ENCODE peak calls at places on chromosomes 2 and 18, in seven cellular contexts. L is glutamatergic neuron; Z is adrenal gland; H is K562; Q is gastrocnemius medialis; D is GM12865; T is CD8-positive, alpha-beta T cell. I is an unnamed sample.

GRCh38 chr2:39996653-39997080 is 217.6 kb upstream of the THUMPD2 start:
- DNase-seq in D (no peak), Q (no peak), Z (no peak), L (no peak), H (no peak), T (no peak), I (no peak)

GRCh38 chr18:23259701-23260661 is 124.7 kb downstream of the CABLES1 start:
- DNase-seq in D (peak), H (peak), Z (peak), T (peak), L (peak), Q (peak), I (peak)

GRCh38 chr2:218482651-218483050 is 63.7 kb downstream of the VIL1 start:
- DNase-seq in Q (no peak), D (peak), T (no peak), Z (no peak), H (no peak), L (no peak), I (no peak)

GRCh38 chr18:57154389-57154788 is 7.5 kb downstream of the BOD1L2 start:
- DNase-seq in H (no peak), L (no peak), D (no peak), Z (no peak), Q (no peak), T (no peak), I (no peak)

GRCh38 chr2:97900806-97901205 is 94.9 kb downstream of the TMEM131 start:
- DNase-seq in Q (no peak), D (no peak), H (no peak), L (no peak), T (no peak), Z (no peak), I (no peak)

GRCh38 chr2:54042908-54043620 is 72.3 kb upstream of the PSME4 start:
- DNase-seq in L (no peak), D (no peak), Q (peak), H (no peak), Z (no peak), T (no peak), I (no peak)

GRCh38 chr2:143560724-143561123 is 431.5 kb downstream of the ARHGAP15 start:
- DNase-seq in T (no peak), Q (no peak), H (no peak), D (no peak), Z (no peak), L (no peak), I (no peak)

GRCh38 chr18:9437049-9437448 is 38.3 kb upstream of the RALBP1 start:
- DNase-seq in Z (no peak), T (no peak), D (no peak), H (no peak), Q (no peak), L (no peak), I (no peak)

GRCh38 chr2:72678036-72678435 is 147.8 kb downstream of the EXOC6B start:
- DNase-seq in Q (no peak), T (no peak), Z (no peak), H (no peak), D (peak), L (no peak), I (no peak)

GRCh38 chr2:216535454-216535995 is 36.9 kb downstream of the RPL37A start:
- DNase-seq in Z (peak), Q (peak), T (no peak), H (no peak), L (no peak), D (no peak), I (no peak)

GRCh38 chr2:17643031-17643615 is 102.6 kb downstream of the VSNL1 start:
- DNase-seq in H (peak), T (no peak), L (no peak), Z (peak), Q (peak), D (no peak), I (no peak)

GRCh38 chr2:218005028-218005427 is 2.2 kb upstream of the TNS1 start:
- DNase-seq in Q (no peak), H (no peak), T (no peak), D (no peak), Z (no peak), L (no peak), I (no peak)

GRCh38 chr2:62456721-62457539 is 49.1 kb downstream of the TMEM17 start:
- DNase-seq in D (peak), Q (peak), L (peak), T (peak), Z (peak), H (peak), I (peak)

GRCh38 chr2:230153390-230153976 is 66.3 kb downstream of the SP110 start:
- DNase-seq in H (no peak), Q (no peak), D (no peak), T (no peak), Z (no peak), L (no peak), I (no peak)

GRCh38 chr18:79200546-79201268 is 131.5 kb downstream of the ATP9B start:
- DNase-seq in L (peak), H (peak), Q (peak), T (no peak), D (peak), Z (no peak), I (no peak)

GRCh38 chr2:223860809-223861738 is 23.7 kb upstream of the AP1S3 start:
- DNase-seq in Q (no peak), H (no peak), Z (no peak), T (no peak), D (no peak), L (no peak), I (no peak)

GRCh38 chr2:236014408-236015131 is 153.6 kb downstream of the GBX2 start:
- DNase-seq in L (no peak), D (no peak), H (no peak), Z (no peak), T (no peak), Q (no peak), I (no peak)

GRCh38 chr2:9629222-9630000 is 1.4 kb downstream of the YWHAQ start:
- DNase-seq in D (peak), T (no peak), L (no peak), Q (no peak), Z (no peak), H (no peak), I (no peak)

GRCh38 chr2:203534486-203535077 is 519 bp downstream of the RAPH1 start:
- DNase-seq in D (peak), L (no peak), H (peak), T (peak), Q (peak), Z (peak), I (no peak)

GRCh38 chr2:197306024-197306690 is 4.4 kb downstream of the ANKRD44 start:
- DNase-seq in Q (peak), L (no peak), D (peak), Z (no peak), H (no peak), T (no peak), I (no peak)

GRCh38 chr2:197308635-197309368 is 1.8 kb downstream of the ANKRD44 start:
- DNase-seq in L (no peak), T (no peak), Q (no peak), H (no peak), Z (no peak), D (no peak), I (no peak)

GRCh38 chr2:197307933-197308521 is 2.6 kb downstream of the ANKRD44 start:
- DNase-seq in H (no peak), T (no peak), Z (no peak), Q (no peak), D (peak), L (no peak), I (no peak)

GRCh38 chr2:197306691-197307030 is 3.9 kb downstream of the ANKRD44 start:
- DNase-seq in H (no peak), T (no peak), D (peak), Q (peak), Z (peak), L (no peak), I (no peak)

DNA sequence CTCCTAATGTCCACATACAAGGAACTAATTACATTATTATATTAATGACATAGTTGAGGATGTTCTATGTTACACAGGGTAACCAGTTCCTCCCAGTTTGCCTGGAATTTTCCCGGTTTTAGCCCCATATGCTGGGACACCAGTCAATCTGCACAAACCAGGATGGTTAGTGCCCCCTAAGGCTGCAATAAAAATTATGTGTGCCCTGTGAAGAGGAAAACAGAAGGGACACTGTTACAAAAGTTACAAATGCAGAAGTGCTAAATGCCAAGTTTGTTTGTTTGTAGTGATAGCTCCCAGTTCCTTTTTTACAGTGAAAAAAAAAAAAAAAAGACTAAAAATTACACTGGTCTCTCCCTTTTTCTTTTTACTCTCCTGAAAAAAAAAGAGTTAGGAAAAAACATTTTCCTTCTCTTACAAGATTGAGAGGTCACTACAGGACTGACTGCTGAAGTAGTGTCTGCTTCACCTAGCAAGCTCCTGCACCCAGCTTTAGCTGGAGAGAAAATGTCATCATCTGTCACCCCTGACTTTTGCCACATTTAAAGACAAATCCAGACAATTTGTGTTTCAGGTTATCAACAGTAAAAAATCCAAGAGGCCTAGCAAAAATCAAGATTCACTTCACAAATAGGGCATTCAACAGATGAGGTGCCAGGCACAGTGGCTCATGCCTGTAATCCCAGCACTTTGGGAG is 3.2 kb downstream of the ANKRD44 start:
- DNase-seq in Q (no peak), D (no peak), L (no peak), Z (no peak), T (no peak), H (no peak), I (no peak)
- TF ChIP-seq CTCF in Q (no peak), D (no peak), L (no peak), Z (no peak), T (no peak), H (no peak), I (no peak)

DNA sequence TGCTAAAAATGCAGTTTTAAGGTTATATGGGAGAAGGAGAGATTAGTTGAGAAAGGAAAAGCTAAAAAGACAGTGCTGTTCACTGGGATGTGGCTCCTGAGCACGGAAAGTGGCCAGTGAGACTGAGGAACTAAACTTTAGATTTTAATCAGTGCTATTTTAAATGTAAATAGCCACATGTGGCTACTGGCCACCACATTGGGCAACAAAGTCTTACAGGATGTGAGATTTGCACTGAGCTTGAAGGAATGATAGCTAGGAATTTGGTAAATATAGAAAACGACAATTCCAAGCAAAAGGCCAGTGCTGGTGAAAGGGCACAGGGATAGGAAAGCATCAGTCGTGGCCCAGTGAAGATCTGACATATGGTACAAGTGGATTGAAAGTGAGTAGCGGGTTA is 14.1 kb upstream of the SP5 start:
- DNase-seq in Q (no peak), T (no peak), Z (no peak), D (no peak), L (no peak), H (no peak), I (no peak)
- TF ChIP-seq CTCF in Q (no peak), T (no peak), Z (no peak), D (no peak), L (no peak), H (no peak), I (no peak)

GRCh38 chr2:43636616-43637015 is 444 bp upstream of the PLEKHH2 start:
- DNase-seq in Z (no peak), Q (no peak), D (no peak), H (no peak), T (peak), L (no peak), I (no peak)

GRCh38 chr2:43634604-43635306 is 2.3 kb upstream of the PLEKHH2 start:
- DNase-seq in D (no peak), L (no peak), H (no peak), Q (no peak), T (no peak), Z (no peak), I (no peak)

GRCh38 chr2:43642363-43642762 is 5.3 kb downstream of the PLEKHH2 start:
- DNase-seq in L (no peak), Z (no peak), Q (no peak), D (no peak), T (no peak), H (no peak), I (no peak)

GRCh38 chr2:43631918-43632317 is 5.1 kb upstream of the PLEKHH2 start:
- DNase-seq in Q (no peak), Z (no peak), D (no peak), T (no peak), H (no peak), L (no peak), I (no peak)

GRCh38 chr2:43637030-43637803 is at the start of gene PLEKHH2:
- DNase-seq in T (peak), H (peak), D (peak), Z (peak), L (peak), Q (peak), I (peak)
- TF ChIP-seq CTCF in T (no peak), H (no peak), D (no peak), Z (no peak), L (no peak), Q (no peak), I (no peak)

GRCh38 chr2:171141320-171141719 is 19.4 kb downstream of the TLK1 start:
- DNase-seq in Q (no peak), T (no peak), Z (no peak), D (no peak), L (no peak), H (no peak), I (no peak)
- TF ChIP-seq CTCF in Q (no peak), T (no peak), Z (peak), D (no peak), L (peak), H (peak), I (no peak)

DNA sequence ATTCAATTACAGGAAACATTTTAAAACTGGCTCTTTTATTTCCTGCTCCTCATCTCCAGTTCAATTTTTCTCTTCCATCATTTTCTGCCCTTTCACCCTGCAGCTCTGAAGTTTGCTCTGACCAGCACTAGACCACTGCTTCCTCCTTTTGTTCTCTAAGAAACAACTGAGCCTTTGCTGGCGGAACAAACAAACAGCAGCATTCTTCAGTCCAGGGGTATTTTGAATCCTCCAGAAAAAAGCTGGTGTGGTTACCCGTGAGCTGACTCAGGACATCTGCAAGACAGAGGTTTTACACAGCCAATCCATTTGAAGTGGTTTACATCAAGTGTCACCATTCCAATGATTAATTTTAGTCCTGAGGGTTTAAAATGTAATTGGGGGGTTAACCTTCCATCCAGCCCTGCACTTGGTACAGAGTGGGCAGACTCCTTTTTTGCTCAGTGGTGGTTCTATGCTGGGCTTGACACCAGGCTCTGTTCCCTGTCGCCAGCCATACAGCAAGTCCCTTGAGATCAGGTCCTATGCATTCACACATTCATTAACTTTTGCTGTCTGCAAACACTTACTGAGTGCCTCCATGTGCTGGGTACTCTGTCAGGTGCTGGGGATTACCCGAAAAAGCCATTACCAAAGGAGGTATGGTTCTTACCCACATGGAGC is 909.5 kb upstream of the GYPC start:
- DNase-seq in Q (no peak), T (no peak), H (no peak), L (no peak), D (peak), Z (no peak), I (no peak)
- TF ChIP-seq CTCF in Q (no peak), T (no peak), H (no peak), L (no peak), D (no peak), Z (no peak), I (no peak)

DNA sequence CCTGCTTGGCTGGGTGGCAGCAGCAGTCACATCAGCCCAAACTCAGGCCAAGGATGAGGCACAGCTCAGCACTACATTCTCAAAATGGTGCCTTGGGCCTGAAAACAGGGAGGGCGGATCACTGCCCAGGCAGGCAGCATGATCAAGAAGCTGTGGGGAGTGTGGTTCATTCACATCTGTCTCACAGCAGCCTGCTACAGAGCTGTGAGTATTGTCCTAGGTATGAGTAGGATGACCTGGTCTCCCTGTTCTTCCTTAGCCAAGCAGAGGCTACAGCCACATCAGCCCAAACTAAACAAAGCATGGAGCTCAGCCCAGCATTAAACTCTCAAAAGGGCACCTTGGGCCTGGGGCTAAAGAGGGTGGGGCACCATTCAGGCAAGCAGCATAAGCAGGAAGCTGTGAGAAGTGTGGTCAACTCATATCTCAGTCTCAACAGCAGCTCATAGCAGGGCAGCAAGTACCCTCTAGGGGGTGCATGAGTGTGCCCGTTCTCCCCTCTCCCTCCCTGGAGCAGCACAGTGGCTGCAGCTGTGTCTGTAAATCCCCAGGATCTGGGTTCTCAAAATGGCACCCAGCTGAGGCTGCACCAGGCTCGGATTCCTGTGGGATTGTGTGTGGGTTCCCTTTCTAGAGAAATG is 139.6 kb downstream of the TRABD2A start:
- DNase-seq in T (peak), L (no peak), D (peak), Z (no peak), Q (no peak), H (no peak), I (no peak)
- TF ChIP-seq CTCF in T (peak), L (no peak), D (peak), Z (no peak), Q (no peak), H (peak), I (peak)

I was measured in neural crest cell.